ENCODE peak calls at places on chromosomes 1 and 21, in nine cellular contexts. R is AG08396; Y is Calu3; A is NCI-H524 treated with DMSO at 0.1 percent for 48 hours; W is stimulated activated CD4-positive, alpha-beta T cell treated with anti-CD3 and anti-CD28 coated beads, Interleukin-4, amount 100 ng/mL, for 48 hours; X is IMR-90; F is stimulated activated naive CD4-positive, alpha-beta T cell; D is progenitor cell of endocrine pancreas; P is globus pallidus. G is an unnamed sample.

GRCh38 chr1:227234998-227235405 is 83.3 kb downstream of the CDC42BPA start:
- DNase-seq in R (peak), Y (peak), A (peak), W (no peak), X (peak), F (no peak), D (no peak), P (peak), G (peak)

GRCh38 chr1:234154320-234155251 is 218.7 kb upstream of the COA6 start:
- DNase-seq in R (peak), Y (peak), A (peak), W (no peak), X (peak), F (no peak), D (no peak), P (peak), G (no peak)

GRCh38 chr21:22136770-22137169 is 1138.6 kb downstream of the NCAM2 start:
- DNase-seq in R (no peak), Y (no peak), A (no peak), W (no peak), X (no peak), F (no peak), D (no peak), P (no peak), G (no peak)

GRCh38 chr21:31604591-31605190 is 54.8 kb upstream of the SOD1 start:
- DNase-seq in R (peak), Y (peak), A (peak), W (peak), X (peak), F (peak), D (peak), P (peak), G (peak)

GRCh38 chr1:10774615-10775310 is 21.7 kb downstream of the CASZ1 start:
- DNase-seq in R (no peak), Y (no peak), A (no peak), W (no peak), X (no peak), F (no peak), D (no peak), P (no peak), G (no peak)

GRCh38 chr1:86841120-86841519 is 72.8 kb downstream of the SELENOF start:
- DNase-seq in R (no peak), Y (no peak), A (no peak), W (no peak), X (no peak), F (no peak), D (no peak), P (no peak), G (no peak)

GRCh38 chr1:225908773-225909172 is 15.3 kb downstream of the PYCR2 start:
- DNase-seq in R (no peak), Y (no peak), A (no peak), W (no peak), X (no peak), F (no peak), D (no peak), P (no peak), G (no peak)

GRCh38 chr1:180934563-180934962 is 21.9 kb downstream of the KIAA1614 start:
- DNase-seq in R (no peak), Y (no peak), A (no peak), W (no peak), X (no peak), F (no peak), D (no peak), P (no peak), G (no peak)

GRCh38 chr1:236480758-236481436 is 42.9 kb upstream of the LGALS8 start:
- DNase-seq in R (no peak), Y (no peak), A (no peak), W (no peak), X (no peak), F (no peak), D (no peak), P (no peak), G (no peak)